ENCODE peak calls at places on chromosomes 4 and X, in nine cellular contexts. N is dorsolateral prefrontal cortex, S is brain microvascular endothelial cell, G is neural progenitor cell, F is fibroblast of pulmonary artery, Y is PC-3, H is fibroblast of mammary gland, M is OCI-LY7, E is epithelial cell of proximal tubule. I is an unnamed sample.

GRCh38 chr4:101346312-101346561 is 1.1 kb downstream of the PPP3CA start:
- DNase-seq in G (no peak), N (no peak), E (no peak), M (peak), F (no peak), S (no peak), H (no peak), Y (no peak), I (no peak)

GRCh38 chr4:53313510-53313909 is 52.4 kb downstream of the SCFD2 start:
- DNase-seq in H (peak), S (peak), F (peak), G (peak), E (no peak), N (no peak), M (peak), Y (peak), I (no peak)

GRCh38 chr4:126526335-126526734 is 1106.4 kb upstream of the INTU start:
- DNase-seq in G (no peak), F (no peak), N (no peak), Y (no peak), S (no peak), H (no peak), M (no peak), E (no peak), I (no peak)

GRCh38 chrX:153861147-153861546 is 24.8 kb downstream of the L1CAM start:
- DNase-seq in G (no peak), H (no peak), M (no peak), Y (no peak), E (no peak), F (no peak), S (no peak), N (no peak), I (no peak)

GRCh38 chrX:57951666-57952319 is 41.5 kb upstream of the ZXDA start:
- DNase-seq in N (no peak), G (no peak), Y (no peak), H (no peak), S (no peak), E (no peak), M (peak), F (no peak), I (no peak)

GRCh38 chr4:43757147-43757546 is 691.5 kb downstream of the KCTD8 start:
- DNase-seq in M (no peak), H (no peak), E (peak), G (no peak), F (peak), S (no peak), N (no peak), Y (no peak), I (no peak)

GRCh38 chr4:159070742-159071141 is 32.1 kb upstream of the RAPGEF2 start:
- DNase-seq in M (no peak), G (no peak), H (peak), Y (peak), S (peak), E (no peak), F (peak), N (no peak), I (no peak)

GRCh38 chr4:155433636-155434360 is 57.0 kb upstream of the MAP9 start:
- DNase-seq in F (peak), H (peak), S (peak), G (no peak), E (peak), N (no peak), Y (peak), M (no peak), I (no peak)

GRCh38 chr4:76007089-76007559 is at the start of gene CXCL9:
- DNase-seq in Y (peak), F (no peak), N (no peak), E (no peak), G (no peak), M (no peak), H (no peak), S (no peak), I (no peak)

GRCh38 chr4:178090640-178091411 is 648.6 kb upstream of the AGA start:
- DNase-seq in Y (no peak), S (no peak), F (no peak), N (peak), M (no peak), H (no peak), G (peak), E (no peak), I (no peak)

GRCh38 chr4:61200195-61200990 is at the start of gene ADGRL3:
- DNase-seq in G (peak), Y (no peak), M (no peak), N (peak), E (no peak), F (peak), S (no peak), H (peak), I (peak)

GRCh38 chr4:139170932-139171331 is 6.1 kb downstream of the ELF2 start:
- DNase-seq in F (no peak), Y (no peak), M (no peak), N (no peak), E (no peak), S (no peak), H (no peak), G (no peak), I (no peak)

GRCh38 chr4:6532658-6533057 is 42.3 kb upstream of the MAN2B2 start:
- DNase-seq in F (no peak), H (no peak), S (no peak), E (no peak), G (no peak), Y (no peak), N (no peak), M (no peak), I (no peak)

GRCh38 chr4:6535706-6536105 is 39.3 kb upstream of the MAN2B2 start:
- DNase-seq in N (no peak), E (no peak), F (no peak), H (no peak), M (no peak), S (no peak), Y (no peak), G (no peak), I (no peak)

GRCh38 chr4:6534050-6534449 is 40.9 kb upstream of the MAN2B2 start:
- DNase-seq in F (no peak), N (no peak), Y (no peak), M (no peak), G (no peak), E (no peak), H (no peak), S (no peak), I (no peak)

GRCh38 chr4:6534618-6535328 is 40.2 kb upstream of the MAN2B2 start:
- DNase-seq in E (no peak), M (no peak), H (no peak), F (no peak), G (no peak), Y (no peak), S (no peak), N (no peak), I (no peak)

GRCh38 chr4:6535329-6535692 is 39.7 kb upstream of the MAN2B2 start:
- DNase-seq in N (no peak), H (no peak), Y (no peak), M (no peak), G (no peak), E (no peak), F (no peak), S (no peak), I (no peak)
- TF ChIP-seq CTCF in N (no peak), H (no peak), Y (no peak), M (no peak), G (no peak), E (no peak), F (no peak), S (no peak), I (no peak)

DNA sequence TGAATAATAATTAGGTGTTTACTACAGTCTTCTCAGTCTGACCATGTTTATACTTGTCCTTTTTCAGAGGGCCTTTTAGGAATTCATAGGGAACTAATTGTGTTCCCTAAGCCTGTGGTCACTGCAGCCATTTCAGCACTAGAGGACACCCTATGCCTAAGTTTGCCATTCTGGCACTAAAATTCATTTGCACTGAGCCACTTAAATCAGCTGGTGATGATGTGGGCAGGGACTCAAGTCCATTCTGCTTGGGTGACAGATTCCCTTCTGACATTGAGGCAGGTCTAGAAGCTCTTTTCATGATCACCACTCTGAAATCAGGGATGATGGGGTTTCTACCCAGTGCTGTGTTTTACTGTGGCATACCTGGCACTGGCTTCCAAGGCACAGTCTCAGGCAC is 1178.9 kb upstream of the DIAPH2 start:
- DNase-seq in H (no peak), E (no peak), S (no peak), F (no peak), Y (no peak), G (peak), M (no peak), N (no peak), I (no peak)
- TF ChIP-seq CTCF in H (no peak), E (no peak), S (no peak), F (no peak), Y (peak), G (peak), M (no peak), N (no peak), I (no peak)

DNA sequence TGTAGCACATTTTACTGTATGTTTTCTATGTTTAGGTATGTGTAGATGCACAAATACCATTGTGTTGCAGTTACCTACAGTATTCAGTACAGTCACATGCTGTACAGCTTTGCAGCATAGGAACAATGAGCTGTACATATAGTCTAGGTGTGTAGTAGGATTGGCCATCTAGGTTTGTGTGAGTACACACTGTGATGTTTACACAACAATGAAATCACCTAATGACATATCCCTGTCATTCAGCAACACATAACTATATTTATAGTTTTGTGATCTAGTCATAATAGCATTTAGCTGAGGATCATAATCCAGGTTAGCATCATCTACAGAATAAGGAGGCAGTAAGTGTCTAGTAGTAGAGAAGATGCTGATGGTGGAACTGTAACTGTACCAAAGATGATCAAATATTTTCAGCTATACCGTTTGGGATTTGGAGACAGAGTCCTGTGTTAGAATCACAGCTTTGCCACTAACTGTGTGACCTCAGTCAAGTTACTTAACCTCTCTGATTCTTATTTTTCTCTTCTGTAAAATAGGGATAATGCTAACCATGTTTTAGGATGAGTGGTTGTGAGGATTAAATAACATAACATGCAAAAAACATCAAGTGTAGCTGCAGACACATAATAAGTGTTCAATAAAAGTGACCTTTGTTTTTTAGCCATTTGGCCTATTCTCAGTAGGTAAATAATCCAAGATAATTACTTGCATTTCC is 73.3 kb downstream of the LIMCH1 start:
- DNase-seq in G (no peak), H (no peak), M (no peak), S (no peak), Y (peak), E (no peak), F (no peak), N (no peak), I (no peak)
- TF ChIP-seq CTCF in G (no peak), H (no peak), M (no peak), S (no peak), Y (no peak), E (no peak), F (no peak), N (no peak), I (no peak)

DNA sequence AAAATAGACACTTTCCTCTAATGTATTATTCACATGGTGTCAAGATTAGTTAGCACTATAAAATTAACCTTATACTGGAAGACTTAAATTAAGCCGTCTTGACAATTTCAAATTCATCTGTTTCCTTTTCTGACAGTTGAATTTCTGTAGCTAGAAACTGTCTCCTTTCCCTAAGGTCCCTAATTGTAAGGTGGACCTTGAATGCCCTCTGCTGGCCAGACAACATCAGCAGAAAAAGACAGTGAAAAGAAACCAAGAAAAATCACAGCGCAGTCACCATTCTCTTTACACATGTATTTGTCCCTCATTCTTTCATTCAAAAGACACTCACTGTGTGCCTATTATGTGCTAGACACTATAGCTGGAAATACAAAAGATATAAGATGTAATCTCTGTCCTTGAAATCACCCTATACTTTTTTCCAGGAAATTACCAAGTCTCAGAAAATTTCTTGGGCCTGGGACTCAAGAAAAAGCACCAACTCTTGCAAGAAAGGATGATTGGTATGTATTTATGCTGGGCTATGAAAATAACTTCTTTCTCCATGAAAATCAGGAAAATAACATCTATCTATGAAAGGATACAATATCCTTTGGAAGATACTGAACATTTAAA is 32.7 kb upstream of the AMBN start:
- DNase-seq in Y (peak), E (no peak), S (peak), H (peak), F (peak), N (no peak), G (peak), M (peak), I (peak)
- TF ChIP-seq CTCF in Y (peak), E (peak), S (peak), H (peak), F (peak), N (peak), G (peak), M (peak), I (peak)

GRCh38 chr4:183321079-183321478 is 1.0 kb upstream of the CLDN22 start:
- DNase-seq in S (no peak), G (no peak), E (no peak), N (no peak), H (no peak), M (no peak), Y (no peak), F (no peak), I (no peak)
- TF ChIP-seq CTCF in S (no peak), G (no peak), E (no peak), N (no peak), H (no peak), M (no peak), Y (no peak), F (no peak), I (no peak)

DNA sequence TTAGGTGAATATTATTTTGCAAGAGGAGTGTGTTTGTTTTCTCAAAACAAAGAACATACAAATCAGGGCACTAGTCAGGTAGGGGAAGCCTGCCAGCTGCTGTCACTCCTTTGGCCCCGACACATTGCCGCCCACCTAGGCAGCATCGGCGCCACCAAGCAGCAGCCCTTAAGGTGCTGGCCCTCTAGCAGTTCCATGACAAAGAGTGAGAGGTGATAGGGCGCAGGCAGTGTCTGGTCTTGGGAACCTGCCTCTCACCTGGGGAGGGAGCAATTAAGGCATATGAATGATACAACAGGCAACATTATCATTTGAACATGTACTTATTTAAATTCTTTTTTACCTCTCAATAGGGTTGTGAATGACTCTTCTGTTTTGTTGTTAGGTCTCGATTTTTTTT is 135.1 kb downstream of the PLS3 start:
- DNase-seq in E (no peak), H (no peak), Y (no peak), N (no peak), F (no peak), G (no peak), S (no peak), M (no peak), I (no peak)
- TF ChIP-seq CTCF in E (no peak), H (no peak), Y (no peak), N (no peak), F (no peak), G (no peak), S (no peak), M (no peak), I (no peak)

DNA sequence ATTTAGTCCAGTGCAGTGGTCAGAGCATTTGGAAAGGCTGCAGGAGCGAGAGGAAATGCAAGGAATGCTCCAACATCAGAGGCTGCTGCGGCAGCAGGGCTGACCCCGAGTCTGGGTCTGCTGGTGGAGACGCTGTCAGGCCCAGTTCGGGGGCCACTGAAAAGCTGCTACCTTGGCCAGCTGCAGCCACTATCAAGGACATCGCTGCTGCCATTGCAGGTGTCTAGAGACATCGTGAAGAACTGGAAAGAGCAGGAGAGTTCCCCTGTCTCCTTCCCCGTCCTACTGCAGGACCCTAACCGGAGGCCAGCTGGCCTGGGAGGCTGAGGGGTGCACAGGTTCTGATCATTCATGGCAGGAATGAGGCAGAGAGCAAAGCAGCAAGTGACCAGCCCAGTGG is 29.5 kb upstream of the GPR78 start:
- DNase-seq in G (no peak), S (no peak), F (no peak), E (no peak), H (no peak), N (no peak), M (no peak), Y (no peak), I (no peak)
- TF ChIP-seq CTCF in G (no peak), S (no peak), F (no peak), E (no peak), H (no peak), N (no peak), M (no peak), Y (no peak), I (no peak)

I was measured in glutamatergic neuron.